ENCODE peak calls at places on chromosomes 16 and 17, in four cellular contexts. K is fibroblast of mammary gland, C is aorta, O is NCI-H1417. Q is an unnamed sample.

GRCh38 chr17:38584350-38584925 is 21.3 kb downstream of the SRCIN1 start:
- DNase-seq in O (peak), K (peak), C (peak), Q (peak)

GRCh38 chr17:42266918-42267766 is 9.0 kb downstream of the STAT5B start:
- DNase-seq in O (no peak), C (no peak), K (peak), Q (peak)

GRCh38 chr17:39813631-39814030 is 50.5 kb downstream of the IKZF3 start:
- DNase-seq in C (no peak), O (no peak), K (no peak), Q (no peak)

GRCh38 chr17:80763293-80763867 is 218.7 kb downstream of the RPTOR start:
- DNase-seq in K (no peak), C (no peak), O (no peak), Q (no peak)

GRCh38 chr17:45311762-45312476 is 4.9 kb downstream of the MAP3K14 start:
- DNase-seq in K (no peak), O (no peak), C (no peak), Q (no peak)

GRCh38 chr16:20675488-20676267 is 21.8 kb downstream of the ACSM1 start:
- DNase-seq in K (peak), C (no peak), O (peak), Q (no peak)

GRCh38 chr16:84597518-84598390 is 20.1 kb downstream of the COTL1 start:
- DNase-seq in K (no peak), C (no peak), O (no peak), Q (no peak)

GRCh38 chr16:22217890-22218730 is 12.0 kb downstream of the EEF2K start:
- DNase-seq in C (peak), K (peak), O (no peak), Q (no peak)

GRCh38 chr16:47779201-47780016 is 318.3 kb downstream of the PHKB start:
- DNase-seq in C (no peak), K (peak), O (no peak), Q (no peak)

GRCh38 chr17:36947922-36948716 is 635 bp upstream of the AATF start:
- DNase-seq in O (peak), C (no peak), K (no peak), Q (no peak)

GRCh38 chr16:21599994-21600773 is 807 bp downstream of the METTL9 start:
- DNase-seq in C (no peak), O (peak), K (peak), Q (no peak)

GRCh38 chr17:81561494-81561885 is 9.3 kb upstream of the FAAP100 start:
- DNase-seq in O (no peak), C (no peak), K (peak), Q (no peak)

GRCh38 chr16:74868501-74868900 is 93.9 kb upstream of the FA2H start:
- DNase-seq in O (no peak), K (peak), C (no peak), Q (peak)

GRCh38 chr17:63405741-63406261 is 40.3 kb downstream of the CYB561 start:
- DNase-seq in C (no peak), O (peak), K (peak), Q (peak)

GRCh38 chr16:10862432-10862831 is 14.6 kb upstream of the CIITA start:
- DNase-seq in O (no peak), K (peak), C (no peak), Q (peak)

GRCh38 chr17:33015716-33016346 is 24.2 kb downstream of the SPACA3 start:
- DNase-seq in O (no peak), C (no peak), K (no peak), Q (no peak)

GRCh38 chr17:81956607-81957589 is 4.1 kb downstream of the NOTUM start:
- DNase-seq in K (no peak), O (no peak), C (peak), Q (no peak)

Q was measured in AG08395.